ENCODE peak calls at places on chromosomes 12 and 14, in nine cellular contexts. E is A673; F is fibroblast of villous mesenchyme; Z is CD4-positive, alpha-beta T cell; L is upper lobe of right lung; O is Calu3; V is body of pancreas; I is transverse colon; Y is breast epithelium. K is an unnamed sample.

GRCh38 chr14:31465113-31465512 is 7.8 kb upstream of the DTD2 start:
- DNase-seq in E (no peak), Z (no peak), V (no peak), L (no peak), F (peak), I (no peak), Y (no peak), O (no peak), K (no peak)

GRCh38 chr12:46921754-46922113 is 95.9 kb upstream of the SLC38A4 start:
- DNase-seq in V (no peak), O (no peak), E (no peak), Z (no peak), I (no peak), L (no peak), Y (no peak), F (peak), K (no peak)

GRCh38 chr14:89977668-89978067 is 21.9 kb downstream of the TDP1 start:
- DNase-seq in V (no peak), O (no peak), Z (no peak), E (no peak), I (no peak), Y (no peak), L (no peak), F (no peak), K (no peak)

GRCh38 chr12:4855121-4855924 is 54.4 kb upstream of the KCNA1 start:
- DNase-seq in V (peak), Z (no peak), I (peak), F (peak), Y (peak), L (no peak), O (peak), E (peak), K (peak)

GRCh38 chr14:51160871-51161270 is 66.0 kb upstream of the TRIM9 start:
- DNase-seq in O (no peak), I (no peak), E (no peak), V (no peak), Z (no peak), L (no peak), F (no peak), Y (no peak), K (no peak)

GRCh38 chr12:46430340-46430948 is 57.9 kb upstream of the SLC38A2 start:
- DNase-seq in I (no peak), L (no peak), E (peak), Y (no peak), V (no peak), Z (no peak), F (peak), O (peak), K (no peak)

GRCh38 chr12:14567311-14568195 is at the start of gene PLBD1:
- DNase-seq in E (peak), I (peak), L (peak), Y (no peak), Z (no peak), O (peak), F (peak), V (peak), K (peak)

GRCh38 chr12:14167005-14167628 is 185.7 kb upstream of the GRIN2B start:
- DNase-seq in L (no peak), O (peak), F (peak), Z (no peak), V (peak), Y (no peak), E (peak), I (peak), K (no peak)

GRCh38 chr14:99191663-99192621 is 80.1 kb downstream of the BCL11B start:
- DNase-seq in Z (peak), V (peak), L (no peak), O (peak), E (peak), F (peak), I (peak), Y (peak), K (peak)

GRCh38 chr14:103052407-103052806 is 4.9 kb downstream of the CDC42BPB start:
- DNase-seq in I (no peak), Z (no peak), L (peak), O (no peak), E (no peak), V (no peak), Y (no peak), F (no peak), K (no peak)

GRCh38 chr12:82144505-82144904 is 213.7 kb downstream of the CCDC59 start:
- DNase-seq in V (no peak), O (no peak), Y (no peak), Z (no peak), F (no peak), E (peak), L (no peak), I (no peak), K (no peak)

GRCh38 chr12:94195483-94195882 is 47.1 kb downstream of the PLXNC1 start:
- DNase-seq in I (no peak), V (no peak), Y (no peak), F (no peak), Z (no peak), O (no peak), L (no peak), E (no peak), K (no peak)

GRCh38 chr14:92224348-92224954 is 98.5 kb upstream of the SLC24A4 start:
- DNase-seq in V (no peak), Z (no peak), Y (no peak), F (no peak), O (no peak), E (peak), I (no peak), L (no peak), K (no peak)

GRCh38 chr12:19273482-19274330 is 144.2 kb downstream of the PLEKHA5 start:
- DNase-seq in I (peak), Z (peak), Y (peak), O (peak), E (peak), L (no peak), V (peak), F (peak), K (no peak)

GRCh38 chr14:56338674-56339073 is 220.5 kb downstream of the PELI2 start:
- DNase-seq in Y (no peak), V (no peak), O (no peak), F (no peak), E (no peak), I (no peak), Z (no peak), L (no peak), K (no peak)

GRCh38 chr12:62803756-62804155 is 131.2 kb downstream of the PPM1H start:
- DNase-seq in V (no peak), O (no peak), L (no peak), I (no peak), Z (no peak), F (no peak), E (no peak), Y (no peak), K (no peak)

GRCh38 chr12:120650249-120650690 is 9.8 kb downstream of the CABP1 start:
- DNase-seq in Y (no peak), Z (no peak), V (no peak), E (no peak), L (no peak), O (no peak), I (no peak), F (no peak), K (no peak)

GRCh38 chr12:110093631-110094311 is 30.4 kb upstream of the IFT81 start:
- DNase-seq in E (no peak), Y (no peak), V (no peak), Z (no peak), I (no peak), O (no peak), F (no peak), L (no peak), K (no peak)

GRCh38 chr12:88639361-88639760 is 59.1 kb upstream of the KITLG start:
- DNase-seq in O (no peak), E (peak), L (no peak), Z (no peak), I (no peak), V (no peak), Y (no peak), F (peak), K (no peak)

GRCh38 chr12:71686658-71687025 is 760 bp downstream of the TMEM19 start:
- DNase-seq in E (no peak), L (no peak), V (no peak), Z (no peak), F (peak), I (no peak), Y (no peak), O (no peak), K (no peak)

GRCh38 chr12:132437252-132438138 is 52.5 kb upstream of the FBRSL1 start:
- DNase-seq in L (no peak), F (no peak), I (no peak), E (peak), Y (no peak), O (no peak), Z (no peak), V (peak), K (no peak)

GRCh38 chr12:47343684-47344567 is 264.2 kb upstream of the AMIGO2 start:
- DNase-seq in Z (no peak), O (no peak), I (no peak), Y (no peak), V (no peak), E (no peak), L (no peak), F (no peak), K (no peak)

GRCh38 chr14:95906591-95906990 is 30.0 kb downstream of the TUNAR start:
- DNase-seq in O (no peak), V (no peak), I (no peak), E (no peak), Z (no peak), Y (no peak), F (no peak), L (no peak), K (no peak)

GRCh38 chr12:52584156-52584682 is 10.6 kb upstream of the KRT74 start:
- DNase-seq in Y (no peak), F (no peak), I (no peak), O (no peak), V (no peak), Z (no peak), E (no peak), L (peak), K (no peak)

GRCh38 chr14:105050551-105050897 is 14.7 kb downstream of the GPR132 start:
- DNase-seq in F (peak), Z (no peak), V (peak), Y (peak), L (peak), O (peak), I (peak), E (peak), K (no peak)

GRCh38 chr14:54881235-54881760 is 21.3 kb downstream of the GCH1 start:
- DNase-seq in Z (peak), Y (no peak), V (no peak), O (no peak), E (no peak), F (peak), L (no peak), I (no peak), K (no peak)

GRCh38 chr14:66677780-66678179 is 169.8 kb downstream of the GPHN start:
- DNase-seq in L (no peak), F (no peak), I (no peak), O (no peak), Y (no peak), Z (no peak), E (no peak), V (no peak), K (no peak)

GRCh38 chr14:66680216-66680615 is 172.3 kb downstream of the GPHN start:
- DNase-seq in O (no peak), V (no peak), Y (no peak), I (no peak), Z (no peak), F (no peak), E (no peak), L (no peak), K (no peak)
- TF ChIP-seq CTCF in O (no peak), V (no peak), Y (no peak), I (no peak), Z (no peak), F (no peak), E (no peak), L (no peak), K (no peak)

GRCh38 chr14:96938946-96939345 is 141.8 kb downstream of the VRK1 start:
- DNase-seq in E (no peak), V (no peak), I (no peak), O (no peak), Y (no peak), Z (no peak), F (no peak), L (no peak), K (no peak)
- TF ChIP-seq CTCF in E (peak), V (no peak), I (no peak), O (peak), Y (no peak), Z (no peak), F (no peak), L (peak), K (peak)

GRCh38 chr14:59583755-59584154 is 7.1 kb upstream of the CCDC175 start:
- DNase-seq in O (no peak), Y (no peak), V (no peak), L (no peak), I (no peak), E (peak), Z (no peak), F (peak), K (no peak)

GRCh38 chr14:59582161-59582560 is 5.5 kb upstream of the CCDC175 start:
- DNase-seq in Z (no peak), I (no peak), V (no peak), E (peak), Y (no peak), O (no peak), L (no peak), F (no peak), K (no peak)

GRCh38 chr14:59588136-59588535 is 11.5 kb upstream of the CCDC175 start:
- DNase-seq in Y (no peak), Z (no peak), E (no peak), O (no peak), F (no peak), V (no peak), I (no peak), L (no peak), K (no peak)

GRCh38 chr14:59585891-59586554 is 9.4 kb upstream of the CCDC175 start:
- DNase-seq in Y (no peak), O (no peak), V (no peak), Z (no peak), E (peak), F (peak), I (no peak), L (no peak), K (no peak)

DNA sequence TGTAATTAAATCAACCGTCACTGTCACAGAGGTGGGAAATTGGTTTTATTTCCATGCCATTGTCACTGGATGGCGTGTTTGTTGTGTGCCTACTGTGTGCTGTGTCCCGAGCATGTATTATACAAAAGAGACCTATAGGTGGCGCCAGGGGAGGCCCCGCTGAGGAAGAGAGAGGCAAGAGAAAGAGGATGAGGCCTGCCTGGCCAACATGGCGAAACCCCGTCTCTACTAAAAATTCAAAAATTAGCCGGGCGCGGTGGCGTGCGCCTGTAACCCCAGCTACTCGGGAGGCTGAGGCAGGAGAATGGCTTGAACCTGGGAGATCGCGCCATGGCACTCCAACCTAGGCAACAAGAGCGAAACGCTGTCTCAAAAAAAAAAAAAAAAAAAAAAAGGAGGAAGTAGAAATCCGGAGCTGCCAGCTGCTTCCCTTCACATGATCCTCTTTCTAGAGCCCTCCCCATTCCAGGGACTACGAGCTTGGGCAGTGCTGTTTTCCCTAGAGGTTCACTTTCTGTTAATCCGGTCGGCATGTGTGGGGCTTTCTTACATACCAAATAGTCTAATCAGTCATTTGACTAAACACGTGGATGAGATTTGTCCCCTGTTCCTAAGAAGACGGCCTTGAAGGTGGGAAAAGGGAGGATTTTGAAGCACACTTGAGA is 6.4 kb upstream of the CCDC175 start:
- DNase-seq in F (peak), L (no peak), I (no peak), O (no peak), Y (no peak), V (no peak), E (peak), Z (no peak), K (no peak)
- TF ChIP-seq CTCF in F (no peak), L (peak), I (no peak), O (no peak), Y (no peak), V (no peak), E (peak), Z (no peak), K (no peak)

DNA sequence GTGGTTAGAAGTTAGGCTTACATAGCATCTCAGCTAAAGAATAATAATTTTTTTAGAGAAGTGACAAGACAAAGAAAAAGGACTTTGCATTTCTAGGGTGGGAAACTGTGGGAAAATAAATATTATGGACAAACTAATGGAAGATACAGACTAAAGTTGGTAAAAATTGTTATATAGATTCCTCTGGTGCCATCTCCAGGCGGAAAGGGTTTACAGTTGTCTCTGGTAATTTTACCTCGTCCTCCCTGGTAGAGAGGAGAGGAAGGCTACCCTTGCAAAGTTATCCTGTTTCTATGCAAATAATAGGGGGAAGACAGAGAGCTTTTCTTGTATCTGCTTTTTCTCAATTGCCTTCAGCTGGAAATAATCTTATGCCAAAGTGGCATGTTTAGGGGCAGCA is 5.2 kb downstream of the OR11G2 start:
- DNase-seq in I (no peak), L (no peak), Y (no peak), Z (no peak), E (no peak), O (no peak), V (no peak), F (no peak), K (no peak)
- TF ChIP-seq CTCF in I (no peak), L (no peak), Y (no peak), Z (peak), E (no peak), O (no peak), V (no peak), F (no peak), K (no peak)

DNA sequence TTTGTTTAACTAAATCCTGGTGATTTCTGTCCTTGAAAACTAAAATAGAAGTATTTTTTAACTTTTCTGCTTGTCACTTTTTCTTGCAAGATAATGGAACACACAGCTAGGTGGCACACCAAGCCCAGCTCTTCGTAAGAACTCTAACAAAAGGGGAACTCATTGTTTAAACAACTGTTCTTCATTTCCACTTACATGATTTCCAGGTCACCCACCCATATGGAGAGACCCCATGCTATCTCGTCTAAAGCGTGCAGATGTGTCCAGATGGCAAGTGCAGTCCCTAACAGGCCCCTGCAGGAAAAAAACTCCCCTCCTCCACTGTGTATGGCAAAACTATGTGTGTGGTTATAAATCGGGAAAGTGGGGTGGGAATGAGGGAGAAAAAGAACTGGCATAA is 43.3 kb upstream of the NT5DC3 start:
- DNase-seq in L (no peak), Y (no peak), E (peak), F (peak), I (peak), Z (peak), V (no peak), O (peak), K (no peak)
- TF ChIP-seq CTCF in L (peak), Y (peak), E (peak), F (peak), I (no peak), Z (peak), V (peak), O (no peak), K (no peak)

GRCh38 chr12:59833408-59833807 is 237.6 kb downstream of the SLC16A7 start:
- DNase-seq in I (no peak), L (no peak), O (no peak), E (no peak), Z (no peak), F (peak), Y (no peak), V (no peak), K (no peak)

GRCh38 chr12:59839514-59839913 is 243.7 kb downstream of the SLC16A7 start:
- DNase-seq in F (no peak), V (no peak), Z (no peak), I (no peak), Y (no peak), O (no peak), E (peak), L (no peak), K (no peak)

GRCh38 chr12:59834659-59835474 is 239.0 kb downstream of the SLC16A7 start:
- DNase-seq in Y (no peak), F (peak), V (no peak), E (peak), L (no peak), Z (no peak), I (no peak), O (peak), K (no peak)
- TF ChIP-seq CTCF in Y (peak), F (peak), V (peak), E (peak), L (peak), Z (peak), I (peak), O (peak), K (peak)

K was measured in mesothelial cell of epicardium.